ENCODE peak calls at places on chromosomes 13 and 19, in four cellular contexts. Y, Q, D and A are unnamed samples.

GRCh38 chr19:4009990-4010807 is 2.7 kb downstream of the PIAS4 start:
- DNase-seq in D (no peak), Q (peak; percentile 72), Y (no peak), A (no peak)

GRCh38 chr19:39802958-39803357 is 24.3 kb downstream of the LEUTX start:
- DNase-seq in Q (no peak), D (no peak), Y (no peak), A (no peak)

GRCh38 chr19:58356236-58356970 is 3.1 kb upstream of the A1BG start:
- DNase-seq in Y (peak; percentile 30), D (no peak), Q (no peak), A (no peak)

GRCh38 chr13:24746618-24747247 is 17.2 kb upstream of the RNF17 start:
- DNase-seq in Y (no peak), D (no peak), Q (peak; percentile 37), A (no peak)

GRCh38 chr13:73937420-73937819 is 196.8 kb downstream of the KLF12 start:
- DNase-seq in Q (peak; percentile 40), Y (no peak), D (no peak), A (no peak)

GRCh38 chr13:51687928-51688714 is 103.9 kb downstream of the WDFY2 start:
- DNase-seq in Q (no peak), Y (no peak), D (no peak), A (no peak)

GRCh38 chr19:21848706-21849105 is 12.7 kb upstream of the ZNF43 start:
- DNase-seq in Q (no peak), Y (no peak), D (no peak), A (no peak)

GRCh38 chr19:13044160-13044853 is 49.0 kb downstream of the NFIX start:
- DNase-seq in Q (no peak), D (no peak), Y (no peak), A (no peak)

GRCh38 chr19:39427707-39428106 is 8.0 kb downstream of the RPS16 start:
- DNase-seq in Q (peak; percentile 32), Y (no peak), D (no peak), A (no peak)

GRCh38 chr19:6318772-6319171 is 14.6 kb downstream of the ACER1 start:
- DNase-seq in D (no peak), Y (no peak), Q (no peak), A (no peak)

GRCh38 chr19:2540646-2541454 is 64.9 kb downstream of the GADD45B start:
- DNase-seq in Y (no peak), Q (peak; percentile 98), D (peak; percentile 100), A (no peak)

GRCh38 chr13:30145709-30146367 is 161.5 kb downstream of the KATNAL1 start:
- DNase-seq in Y (no peak), Q (no peak), D (no peak), A (no peak)

GRCh38 chr19:48997972-48998371 is 4.3 kb downstream of the RUVBL2 start:
- DNase-seq in Y (no peak), D (peak; percentile 84), Q (peak; percentile 70), A (no peak)

GRCh38 chr13:102392810-102393209 is 9.0 kb downstream of the FGF14 start:
- DNase-seq in D (no peak), Y (no peak), Q (no peak), A (no peak)

DNA sequence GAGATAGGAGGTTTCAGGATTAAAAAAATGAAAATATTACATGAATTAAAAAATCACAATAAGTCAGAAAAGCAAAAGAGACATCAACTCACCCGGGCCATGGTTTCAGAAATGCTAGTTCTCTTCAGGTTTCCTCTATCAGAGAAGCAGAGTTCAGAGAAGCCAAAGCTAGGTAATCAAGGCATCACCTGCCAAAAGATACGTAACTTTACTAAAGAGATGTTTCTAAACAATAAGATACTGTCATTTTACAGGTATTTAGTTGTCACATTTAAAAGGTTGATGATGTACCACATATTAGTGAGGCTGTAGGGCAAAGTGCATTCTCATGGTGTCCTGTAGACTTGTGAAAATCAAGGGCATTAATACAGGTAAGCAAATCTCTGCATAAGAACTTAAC is 51.2 kb downstream of the ZNF45 start:
- DNase-seq in Q (no peak), D (no peak), Y (no peak), A (no peak)
- H3K9me3 ChIP-seq in Q (peaks cover 83% of the 10 kb centered on the region), D (no peaks in the 10 kb centered on the region), Y (peaks cover 4% of the 10 kb centered on the region), A (peaks cover 9% of the 10 kb centered on the region)

DNA sequence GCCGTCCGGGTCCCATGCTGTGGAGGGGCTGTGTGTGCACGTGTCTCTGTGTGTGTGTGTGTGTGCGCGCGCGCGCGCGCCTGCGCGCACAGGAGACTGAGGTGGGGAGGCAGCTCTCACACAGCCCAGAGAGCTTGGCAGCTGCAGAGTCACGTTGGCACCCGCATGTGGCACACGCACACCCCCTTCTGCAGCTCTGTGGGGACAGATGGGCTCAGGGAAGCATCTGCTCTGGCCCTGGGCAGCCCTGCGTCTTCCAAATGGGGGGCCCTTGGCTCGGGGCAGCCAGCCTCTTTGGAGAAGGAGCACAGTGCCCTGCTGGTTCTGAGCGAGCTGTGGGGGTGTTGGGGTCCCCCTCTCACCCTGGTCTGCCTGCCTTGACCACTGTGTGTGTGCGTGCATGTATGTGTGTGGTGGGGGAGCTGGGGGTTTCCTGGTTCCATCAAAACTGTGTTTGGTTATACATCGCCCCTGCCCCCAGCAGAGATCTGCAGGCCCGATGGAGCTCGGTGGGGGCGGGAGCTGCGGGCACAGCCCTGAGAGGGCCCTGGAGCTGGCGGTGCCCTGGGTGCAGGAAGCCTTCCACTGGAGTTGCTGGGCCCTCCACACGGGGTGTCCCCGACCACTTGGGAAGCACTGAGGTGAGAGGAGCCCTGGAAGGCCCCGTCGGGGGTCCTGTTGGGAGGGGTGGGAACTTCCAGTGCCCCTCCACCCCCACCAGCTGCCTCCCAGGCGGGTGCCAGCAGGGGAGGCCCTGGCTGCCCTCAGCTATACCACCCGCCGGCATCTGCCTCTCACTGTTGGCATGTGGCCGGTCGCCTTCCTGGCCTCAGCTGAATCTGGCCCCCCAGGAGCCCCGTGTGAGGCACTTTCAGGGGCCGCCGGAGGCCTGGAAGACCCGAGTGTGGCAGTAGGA is 67.2 kb downstream of the KDM4B start:
- DNase-seq in Q (no peak), D (no peak), Y (no peak), A (no peak)
- H3K9me3 ChIP-seq in Q (no peaks in the 10 kb centered on the region), D (no peaks in the 10 kb centered on the region), Y (no peaks in the 10 kb centered on the region), A (no peaks in the 10 kb centered on the region)

DNA sequence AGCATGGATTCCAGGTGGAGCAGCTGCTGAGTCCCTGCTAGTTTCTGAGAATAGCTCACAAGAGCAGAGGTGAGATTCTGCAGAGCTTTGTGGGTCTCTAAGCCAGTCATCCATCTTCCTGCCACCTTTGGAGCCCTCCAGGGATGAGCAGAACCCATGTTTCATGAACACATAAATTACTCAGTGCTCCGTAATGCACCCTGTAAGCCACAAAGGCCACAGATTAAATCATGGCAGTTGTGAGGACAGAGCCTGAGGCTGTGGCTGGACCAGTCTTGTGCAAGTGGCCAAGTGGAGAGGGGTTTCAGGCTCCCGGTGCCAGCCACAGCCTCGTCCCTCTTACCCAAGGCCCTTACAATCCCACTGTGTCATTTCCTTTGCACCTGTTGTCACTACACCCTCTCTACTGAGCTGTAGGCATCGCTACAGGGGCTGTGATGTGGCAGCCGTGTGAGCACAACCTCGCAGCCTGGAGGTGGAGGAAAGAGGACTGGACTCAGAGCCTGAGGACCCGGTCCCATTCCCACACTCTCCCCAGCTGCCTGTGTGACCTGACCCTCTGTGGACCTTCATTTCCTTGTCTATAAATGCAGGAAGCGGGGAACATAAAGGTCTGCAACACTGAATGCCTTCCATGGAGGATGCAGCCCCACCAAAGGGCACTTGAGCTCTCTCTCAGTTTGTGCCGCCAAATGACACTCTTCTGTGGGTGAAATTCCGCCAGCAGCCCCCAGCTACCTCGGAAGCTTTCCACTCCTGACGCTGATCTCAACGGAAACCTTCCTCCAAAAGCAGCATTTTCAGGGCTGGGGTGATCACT is 792.0 kb downstream of the UQCRFS1 start:
- DNase-seq in D (no peak), Q (no peak), Y (no peak), A (no peak)
- H3K9me3 ChIP-seq in D (no peaks in the 10 kb centered on the region), Q (no peaks in the 10 kb centered on the region), Y (no peaks in the 10 kb centered on the region), A (no peaks in the 10 kb centered on the region)

GRCh38 chr13:92500192-92500591 is 726.4 kb upstream of the GPC6 start:
- DNase-seq in Q (peak; percentile 8), D (no peak), Y (no peak), A (no peak)
- H3K9me3 ChIP-seq in Q (peaks cover 14% of the 10 kb centered on the region), D (no peaks in the 10 kb centered on the region), Y (no peaks in the 10 kb centered on the region), A (no peaks in the 10 kb centered on the region)

DNA sequence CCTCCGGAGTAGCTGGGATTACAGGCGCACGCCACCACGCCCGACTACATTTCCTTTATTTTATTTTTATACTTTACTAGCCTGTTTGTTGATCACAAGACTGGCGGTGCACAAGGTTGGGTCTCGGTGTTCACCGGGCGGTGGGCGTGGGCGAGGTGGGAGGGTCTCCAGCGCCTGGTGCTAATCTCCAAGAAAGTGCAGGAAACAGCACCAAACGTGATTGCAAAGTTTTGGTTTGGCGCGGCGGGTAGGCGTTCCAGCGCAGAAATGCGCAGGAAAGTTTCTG is 24.1 kb upstream of the ZNF850 start:
- DNase-seq in Y (no peak), D (no peak), Q (no peak), A (no peak)
- H3K9me3 ChIP-seq in Y (peaks cover 4% of the 10 kb centered on the region), D (peaks cover 3% of the 10 kb centered on the region), Q (peaks cover 49% of the 10 kb centered on the region), A (no peaks in the 10 kb centered on the region)

GRCh38 chr13:28145049-28145448 is 6.7 kb downstream of the PAN3 start:
- DNase-seq in D (no peak), Y (no peak), Q (no peak), A (no peak)

DNA sequence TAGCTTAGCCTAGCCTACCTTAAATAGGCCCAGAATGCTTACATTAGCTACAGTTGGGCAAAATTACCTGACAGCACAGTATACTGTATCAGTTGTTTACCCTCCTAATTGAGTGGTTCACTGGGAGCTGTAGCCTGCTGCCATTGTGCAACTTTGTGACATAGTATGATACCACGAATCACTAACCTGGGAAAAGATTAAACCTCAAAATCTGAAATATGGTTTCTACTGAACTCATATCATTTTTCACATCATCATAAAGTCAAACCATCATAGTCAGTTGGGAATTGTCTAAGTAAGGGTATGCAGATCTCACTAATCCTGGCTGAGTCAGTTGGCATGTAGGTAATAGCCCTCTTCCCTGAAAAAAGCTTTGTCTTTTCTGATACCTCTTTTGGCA is 9.1 kb downstream of the PAN3 start:
- DNase-seq in D (no peak), Q (no peak), Y (no peak), A (no peak)
- H3K9me3 ChIP-seq in D (no peaks in the 10 kb centered on the region), Q (no peaks in the 10 kb centered on the region), Y (no peaks in the 10 kb centered on the region), A (no peaks in the 10 kb centered on the region)